ENCODE peak calls at places on chromosomes 16 and 17, in six cellular contexts. Z is AG08396; J is anterior cingulate cortex; N is HS-27A; X is CD8-positive, alpha-beta T cell; T is mucosa of descending colon. M is an unnamed sample.

GRCh38 chr16:82011199-82011641 is at the start of gene SDR42E1:
- DNase-seq in T (peak), N (no peak), X (peak), Z (no peak), J (no peak), M (peak)

GRCh38 chr17:14306602-14307001 is 5.7 kb downstream of the HS3ST3B1 start:
- DNase-seq in X (no peak), T (no peak), J (no peak), Z (no peak), N (no peak), M (peak)

GRCh38 chr17:29138184-29138955 is 41.8 kb downstream of the MYO18A start:
- DNase-seq in N (no peak), T (no peak), Z (no peak), X (peak), J (no peak), M (no peak)

GRCh38 chr17:35243459-35244204 is 760 bp downstream of the SLFN5 start:
- DNase-seq in N (no peak), X (peak), T (peak), Z (peak), J (no peak), M (peak)

GRCh38 chr17:76831316-76831715 is 36.9 kb upstream of the MGAT5B start:
- DNase-seq in X (no peak), J (no peak), N (no peak), T (no peak), Z (no peak), M (no peak)

GRCh38 chr16:31664683-31665482 is 137.2 kb downstream of the AHSP start:
- DNase-seq in N (no peak), X (no peak), J (no peak), Z (no peak), T (no peak), M (peak)

GRCh38 chr17:64118452-64118979 is 11.4 kb downstream of the ERN1 start:
- DNase-seq in X (no peak), N (no peak), Z (no peak), J (no peak), T (no peak), M (no peak)

GRCh38 chr16:29007865-29008593 is 23.2 kb downstream of the LAT start:
- DNase-seq in J (no peak), Z (peak), X (peak), T (no peak), N (no peak), M (peak)

GRCh38 chr16:31052131-31052530 is 18.8 kb downstream of the STX4 start:
- DNase-seq in T (no peak), X (no peak), N (peak), Z (peak), J (no peak), M (peak)

GRCh38 chr17:48175692-48176450 is 68.3 kb downstream of the SNX11 start:
- DNase-seq in Z (peak), X (no peak), N (peak), J (no peak), T (no peak), M (no peak)

GRCh38 chr16:71276589-71277334 is 12.4 kb downstream of the CMTR2 start:
- DNase-seq in X (no peak), J (no peak), T (no peak), N (no peak), Z (no peak), M (no peak)

GRCh38 chr16:53434436-53435065 is at the start of gene RBL2:
- DNase-seq in N (peak), T (peak), J (peak), Z (peak), X (peak), M (peak)

GRCh38 chr16:84087461-84088151 is 29.1 kb downstream of the MBTPS1 start:
- DNase-seq in Z (no peak), N (no peak), X (no peak), T (no peak), J (no peak), M (peak)

GRCh38 chr17:2688351-2689342 is 22.9 kb downstream of the CLUH start:
- DNase-seq in Z (no peak), J (no peak), X (no peak), T (peak), N (no peak), M (no peak)

GRCh38 chr17:58279016-58279671 is 1.6 kb downstream of the MPO start:
- DNase-seq in T (no peak), N (no peak), Z (peak), X (no peak), J (no peak), M (peak)

GRCh38 chr17:607341-608060 is 107.1 kb downstream of the VPS53 start:
- DNase-seq in J (no peak), T (no peak), Z (no peak), X (no peak), N (no peak), M (no peak)